ENCODE peak calls at places on chromosomes 13 and 19, in nine cellular contexts. T, K, S, C, L, R, X, P and W are unnamed samples. For H3K4me1, the result is how much of the 10 kb centered on the place peaks cover.

GRCh38 chr13:75685239-75685697 is 49.1 kb downstream of the LMO7 start:
- DNase-seq in T (no peak), K (peak), S (no peak), C (peak), L (peak), R (no peak), X (peak), P (no peak), W (peak)

GRCh38 chr13:80305737-80306136 is 35.2 kb downstream of the SPRY2 start:
- DNase-seq in T (no peak), K (no peak), S (no peak), C (peak), L (no peak), R (no peak), X (no peak), P (no peak), W (no peak)

GRCh38 chr13:65592757-65593156 is 1637.4 kb downstream of the PCDH9 start:
- DNase-seq in T (no peak), K (no peak), S (no peak), C (no peak), L (no peak), R (no peak), X (no peak), P (no peak), W (no peak)

GRCh38 chr19:45200614-45201013 is 22.0 kb downstream of the BLOC1S3 start:
- DNase-seq in T (no peak), K (no peak), S (peak), C (peak), L (peak), R (peak), X (peak), P (no peak), W (peak)

GRCh38 chr19:40231544-40232424 is 5.3 kb upstream of the CCNP start:
- DNase-seq in T (no peak), K (no peak), S (no peak), C (no peak), L (peak), R (no peak), X (no peak), P (no peak), W (no peak)

GRCh38 chr13:75770164-75771145 is 134.3 kb downstream of the LMO7 start:
- DNase-seq in T (no peak), K (no peak), S (no peak), C (peak), L (no peak), R (no peak), X (no peak), P (no peak), W (no peak)

GRCh38 chr19:35719402-35720162 is 1.8 kb downstream of the KMT2B start:
- DNase-seq in T (no peak), K (no peak), S (no peak), C (no peak), L (no peak), R (no peak), X (no peak), P (no peak), W (no peak)

GRCh38 chr13:96671073-96671472 is 323.2 kb downstream of the OXGR1 start:
- DNase-seq in T (no peak), K (no peak), S (no peak), C (peak), L (no peak), R (no peak), X (no peak), P (no peak), W (no peak)

GRCh38 chr19:42467437-42467760 is 24.7 kb upstream of the CXCL17 start:
- DNase-seq in T (no peak), K (no peak), S (no peak), C (no peak), L (no peak), R (no peak), X (no peak), P (no peak), W (no peak)

GRCh38 chr19:3094638-3095374 is 644 bp downstream of the GNA11 start:
- DNase-seq in T (peak), K (no peak), S (no peak), C (peak), L (peak), R (no peak), X (no peak), P (no peak), W (peak)

GRCh38 chr13:55816976-55817601 is 1323.6 kb upstream of the PRR20A start:
- DNase-seq in T (no peak), K (no peak), S (no peak), C (no peak), L (no peak), R (no peak), X (no peak), P (no peak), W (no peak)

GRCh38 chr19:44845286-44845611 is 848 bp upstream of the NECTIN2 start:
- DNase-seq in T (no peak), K (no peak), S (peak), C (no peak), L (no peak), R (no peak), X (no peak), P (no peak), W (no peak)

GRCh38 chr19:51716925-51717324 is 6.9 kb downstream of the HAS1 start:
- DNase-seq in T (no peak), K (no peak), S (no peak), C (no peak), L (no peak), R (no peak), X (no peak), P (no peak), W (no peak)

GRCh38 chr13:52926971-52927370 is 78.5 kb upstream of the PCDH8 start:
- DNase-seq in T (no peak), K (no peak), S (no peak), C (no peak), L (no peak), R (no peak), X (no peak), P (no peak), W (no peak)

GRCh38 chr19:2969104-2969504 is 8.3 kb upstream of the TLE6 start:
- DNase-seq in T (no peak), K (no peak), S (peak), C (peak), L (no peak), R (peak), X (peak), P (no peak), W (peak)

GRCh38 chr19:37221136-37221535 is 3.1 kb downstream of the ZNF383 start:
- DNase-seq in T (no peak), K (no peak), S (no peak), C (no peak), L (no peak), R (no peak), X (no peak), P (no peak), W (no peak)

GRCh38 chr19:30696514-30696913 is 324.3 kb downstream of the ZNF536 start:
- DNase-seq in T (peak), K (no peak), S (no peak), C (no peak), L (peak), R (no peak), X (no peak), P (no peak), W (peak)

GRCh38 chr19:51783373-51783772 is 11.6 kb upstream of the FPR3 start:
- DNase-seq in T (no peak), K (no peak), S (no peak), C (peak), L (no peak), R (no peak), X (no peak), P (no peak), W (peak)

GRCh38 chr13:54029226-54029625 is 1000.6 kb downstream of the OLFM4 start:
- DNase-seq in T (no peak), K (peak), S (no peak), C (no peak), L (no peak), R (no peak), X (no peak), P (no peak), W (peak)

GRCh38 chr19:41351339-41352245 is 2.1 kb downstream of the TGFB1 start:
- DNase-seq in T (peak), K (no peak), S (peak), C (peak), L (peak), R (peak), X (peak), P (peak), W (no peak)

GRCh38 chr19:51702103-51702753 is 9.1 kb downstream of the SPACA6 start:
- DNase-seq in T (no peak), K (no peak), S (peak), C (peak), L (peak), R (peak), X (peak), P (peak), W (no peak)

GRCh38 chr19:14632286-14632685 is 42.4 kb downstream of the ADGRE3 start:
- DNase-seq in T (peak), K (no peak), S (no peak), C (peak), L (no peak), R (no peak), X (peak), P (no peak), W (peak)

GRCh38 chr19:39411006-39411831 is 1.2 kb upstream of the PLEKHG2 start:
- DNase-seq in T (no peak), K (no peak), S (peak), C (peak), L (no peak), R (peak), X (no peak), P (no peak), W (no peak)

GRCh38 chr13:29059837-29060236 is 239.7 kb downstream of the MTUS2 start:
- DNase-seq in T (no peak), K (no peak), S (no peak), C (no peak), L (no peak), R (no peak), X (no peak), P (no peak), W (no peak)

DNA sequence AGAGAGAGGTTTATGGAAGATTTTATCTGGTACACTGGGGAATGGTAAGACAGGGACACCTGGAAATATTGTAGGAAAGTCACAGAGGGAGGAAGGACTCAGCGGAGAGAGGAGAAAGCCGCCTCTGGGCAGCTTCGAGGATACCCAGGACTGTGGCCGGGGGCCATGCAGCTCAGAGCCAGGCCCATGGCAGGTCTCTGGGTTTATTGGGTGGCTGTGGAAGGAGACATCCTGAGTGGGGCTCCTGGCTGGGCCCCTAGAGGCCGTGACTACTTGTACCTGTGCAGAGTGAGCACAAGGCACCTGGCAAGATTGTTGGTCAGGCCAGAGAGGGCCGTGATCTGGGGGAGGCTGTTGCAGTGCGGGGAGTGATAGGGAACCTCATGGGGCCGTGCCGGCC is 3.4 kb downstream of the DAZAP1 start:
- DNase-seq in T (no peak), K (no peak), S (no peak), C (no peak), L (no peak), R (no peak), X (no peak), P (no peak), W (no peak)
- H3K4me1 ChIP-seq in T (half or more), K (under half), S (under half), C (under half), L (under half), R (half or more), X (under half), P (half or more), W (under half)

DNA sequence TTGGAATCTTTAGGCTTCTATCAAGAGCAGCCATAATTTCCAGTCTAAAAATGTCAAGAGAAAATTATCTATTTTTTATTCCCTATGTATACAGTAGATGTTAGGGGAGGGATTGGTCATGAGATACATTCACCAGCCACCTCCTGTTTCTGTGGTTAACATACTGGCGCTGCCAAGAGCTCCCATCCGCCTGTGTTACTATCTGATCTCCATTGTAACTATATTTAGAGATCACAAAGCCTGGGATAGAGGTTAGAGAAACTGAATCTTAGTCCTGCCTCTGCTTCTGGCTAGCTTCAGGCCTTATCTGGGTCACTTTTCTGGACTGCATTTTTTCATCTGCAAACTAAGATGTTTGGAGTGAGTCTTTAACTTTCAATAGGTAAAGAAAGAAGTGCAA is 46.3 kb downstream of the POLR1D start:
- DNase-seq in T (no peak), K (no peak), S (no peak), C (no peak), L (no peak), R (no peak), X (no peak), P (no peak), W (no peak)
- H3K27ac ChIP-seq in T (no peak), K (no peak), S (no peak), C (no peak), L (no peak), R (no peak), X (no peak), P (no peak), W (no peak)

GRCh38 chr13:23959231-23959862 is 62.0 kb upstream of the C1QTNF9B start:
- DNase-seq in T (no peak), K (no peak), S (no peak), C (peak), L (no peak), R (no peak), X (no peak), P (no peak), W (no peak)
- H3K4me3 ChIP-seq in T (no peak), K (no peak), S (no peak), C (no peak), L (no peak), R (no peak), X (no peak), P (no peak), W (no peak)

DNA sequence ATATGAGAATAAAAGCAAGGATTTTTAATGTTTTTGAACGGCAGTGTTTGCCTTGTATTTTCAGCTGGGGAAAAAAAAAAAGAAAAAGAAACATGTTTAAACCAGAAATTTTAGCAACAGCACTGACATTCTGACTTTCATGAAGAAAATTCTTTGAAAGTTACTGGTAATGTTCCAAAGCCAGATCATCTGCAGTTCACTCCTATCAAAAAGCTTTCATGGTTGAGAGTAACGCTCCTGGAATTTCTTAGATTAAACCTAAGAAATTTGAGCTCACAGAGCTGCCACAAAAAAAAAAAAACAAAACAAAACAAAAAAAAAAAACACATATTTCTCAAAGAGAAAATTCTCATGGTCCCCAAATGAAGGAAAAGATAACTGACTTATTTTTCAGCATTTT is 1106.6 kb downstream of the EFNB2 start:
- DNase-seq in T (no peak), K (no peak), S (no peak), C (no peak), L (no peak), R (no peak), X (no peak), P (no peak), W (no peak)
- H3K4me1 ChIP-seq in T (under half), K (under half), S (under half), C (under half), L (under half), R (under half), X (under half), P (under half), W (under half)

GRCh38 chr19:13077233-13077632 is 25.4 kb downstream of the LYL1 start:
- DNase-seq in T (no peak), K (no peak), S (no peak), C (no peak), L (no peak), R (no peak), X (no peak), P (no peak), W (peak)
- H3K27ac ChIP-seq in T (no peak), K (no peak), S (peak), C (no peak), L (no peak), R (peak), X (no peak), P (no peak), W (peak)

GRCh38 chr19:47020992-47021496 is 1.4 kb downstream of the NPAS1 start:
- DNase-seq in T (no peak), K (no peak), S (no peak), C (peak), L (peak), R (no peak), X (no peak), P (no peak), W (no peak)
- H3K4me3 ChIP-seq in T (no peak), K (peak), S (no peak), C (peak), L (peak), R (peak), X (no peak), P (peak), W (peak)

GRCh38 chr13:33794576-33794975 is 23.4 kb upstream of the RFC3 start:
- DNase-seq in T (no peak), K (no peak), S (no peak), C (peak), L (no peak), R (no peak), X (peak), P (no peak), W (no peak)
- H3K4me1 ChIP-seq in T (under half), K (under half), S (under half), C (under half), L (under half), R (under half), X (under half), P (under half), W (under half)

GRCh38 chr19:55484571-55485438 is at the start of gene NAT14:
- DNase-seq in T (peak), K (peak), S (peak), C (peak), L (peak), R (peak), X (peak), P (peak), W (peak)

GRCh38 chr19:55486043-55486970 is 1.3 kb downstream of the NAT14 start:
- DNase-seq in T (no peak), K (no peak), S (peak), C (peak), L (no peak), R (no peak), X (peak), P (no peak), W (no peak)

GRCh38 chr19:55486971-55487883 is 1.0 kb upstream of the SSC5D start:
- DNase-seq in T (no peak), K (no peak), S (peak), C (peak), L (peak), R (no peak), X (peak), P (no peak), W (peak)

GRCh38 chr19:55483681-55484361 is 1.2 kb upstream of the NAT14 start:
- DNase-seq in T (no peak), K (no peak), S (no peak), C (no peak), L (no peak), R (no peak), X (no peak), P (no peak), W (no peak)

DNA sequence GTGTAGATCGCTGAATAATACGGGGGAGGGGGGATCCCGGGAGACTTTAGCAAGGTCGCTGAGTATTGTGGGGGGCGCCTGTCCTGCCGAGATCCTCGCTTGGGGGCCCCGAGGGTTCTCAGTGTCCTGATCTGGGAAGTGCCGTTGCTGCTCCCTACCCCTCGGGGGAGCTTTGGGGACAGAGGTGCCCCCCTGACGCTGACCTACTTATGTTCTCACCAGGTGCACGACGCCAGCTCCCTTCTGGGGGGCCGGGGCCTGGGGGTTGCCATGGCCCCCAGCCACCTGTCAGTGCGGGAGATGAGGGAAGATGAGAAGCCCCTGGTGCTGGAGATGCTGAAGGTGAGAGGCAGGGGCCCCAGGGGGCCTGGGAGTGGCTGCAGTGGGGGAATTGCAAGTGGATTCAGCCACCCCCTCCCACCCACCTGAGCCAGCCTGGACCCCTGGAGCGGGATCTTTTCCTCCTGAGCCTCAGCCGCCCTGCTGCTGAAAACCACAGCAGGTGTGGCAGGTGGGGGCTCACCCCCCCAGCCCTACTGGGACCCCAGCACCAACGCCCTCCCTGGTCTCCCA is 537 bp downstream of the NAT14 start:
- DNase-seq in T (no peak), K (no peak), S (no peak), C (peak), L (no peak), R (no peak), X (no peak), P (no peak), W (peak)
- H3K27ac ChIP-seq in T (peak), K (peak), S (peak), C (peak), L (no peak), R (peak), X (peak), P (peak), W (peak)